ENCODE peak calls at places on chromosomes 16 and 17, in five cellular contexts. One of them, this sample, is unnamed.

GRCh38 chr16:66293932-66294331 is 72.6 kb upstream of the CDH5 start:
- DNase-seq in SK-N-SH: no peak
- DNase-seq in A549: no peak
- DNase-seq in GM12878: no peak
- DNase-seq in HepG2: no peak
- DNase-seq in this sample: no peak

GRCh38 chr16:66565051-66565450 is 1.2 kb upstream of the CMTM1 start:
- DNase-seq in SK-N-SH: no peak
- DNase-seq in GM12878: no peak
- DNase-seq in HepG2: no peak
- DNase-seq in A549: no peak
- DNase-seq in this sample: no peak

GRCh38 chr17:78684026-78684425 is 98.0 kb downstream of the CYTH1 start:
- DNase-seq in SK-N-SH: no peak
- DNase-seq in A549: no peak
- DNase-seq in GM12878: no peak
- DNase-seq in HepG2: no peak
- DNase-seq in this sample: no peak

GRCh38 chr17:4004517-4005295 is 40.5 kb upstream of the ATP2A3 start:
- DNase-seq in SK-N-SH: peak; percentile 88
- DNase-seq in A549: peak; percentile 81
- DNase-seq in GM12878: peak; percentile 5
- DNase-seq in HepG2: peak; percentile 63
- DNase-seq in this sample: no peak

GRCh38 chr17:50203589-50204345 is 2.3 kb upstream of the COL1A1 start:
- DNase-seq in A549: no peak
- DNase-seq in SK-N-SH: no peak
- DNase-seq in HepG2: no peak
- DNase-seq in GM12878: no peak
- DNase-seq in this sample: peak; percentile 96

GRCh38 chr17:81428945-81429344 is 33.7 kb downstream of the BAHCC1 start:
- DNase-seq in SK-N-SH: no peak
- DNase-seq in GM12878: no peak
- DNase-seq in HepG2: no peak
- DNase-seq in A549: no peak
- DNase-seq in this sample: no peak

GRCh38 chr17:16909472-16909871 is 62.4 kb downstream of the TNFRSF13B start:
- DNase-seq in SK-N-SH: no peak
- DNase-seq in GM12878: no peak
- DNase-seq in A549: no peak
- DNase-seq in HepG2: no peak
- DNase-seq in this sample: no peak

GRCh38 chr17:39513915-39514314 is 52.6 kb downstream of the CDK12 start:
- DNase-seq in A549: no peak
- DNase-seq in SK-N-SH: no peak
- DNase-seq in GM12878: no peak
- DNase-seq in HepG2: no peak
- DNase-seq in this sample: no peak

GRCh38 chr16:69814561-69814960 is 52.4 kb downstream of the WWP2 start:
- DNase-seq in HepG2: peak; percentile 62
- DNase-seq in GM12878: no peak
- DNase-seq in A549: no peak
- DNase-seq in SK-N-SH: no peak
- DNase-seq in this sample: no peak

GRCh38 chr16:11609474-11610120 is 22.9 kb upstream of the LITAF start:
- DNase-seq in GM12878: no peak
- DNase-seq in HepG2: no peak
- DNase-seq in SK-N-SH: no peak
- DNase-seq in A549: no peak
- DNase-seq in this sample: no peak

GRCh38 chr16:55510185-55510805 is 1.4 kb downstream of the LPCAT2 start:
- DNase-seq in SK-N-SH: no peak
- DNase-seq in GM12878: no peak
- DNase-seq in A549: no peak
- DNase-seq in HepG2: no peak
- DNase-seq in this sample: no peak

GRCh38 chr16:10325783-10326543 is 59.9 kb upstream of the ATF7IP2 start:
- DNase-seq in HepG2: no peak
- DNase-seq in GM12878: no peak
- DNase-seq in A549: no peak
- DNase-seq in SK-N-SH: no peak
- DNase-seq in this sample: no peak

GRCh38 chr16:11253009-11253994 is 2.7 kb downstream of the SOCS1 start:
- DNase-seq in A549: no peak
- DNase-seq in HepG2: no peak
- DNase-seq in SK-N-SH: no peak
- DNase-seq in GM12878: no peak
- DNase-seq in this sample: peak; percentile 84

GRCh38 chr16:48930951-48931553 is 321.1 kb upstream of the N4BP1 start:
- DNase-seq in HepG2: no peak
- DNase-seq in GM12878: no peak
- DNase-seq in SK-N-SH: no peak
- DNase-seq in A549: no peak
- DNase-seq in this sample: no peak

GRCh38 chr16:54466233-54466632 is 179.6 kb upstream of the IRX3 start:
- DNase-seq in GM12878: no peak
- DNase-seq in HepG2: no peak
- DNase-seq in A549: no peak
- DNase-seq in SK-N-SH: no peak
- DNase-seq in this sample: no peak

GRCh38 chr16:66578596-66579531 is at the start of gene CMTM2:
- DNase-seq in HepG2: no peak
- DNase-seq in SK-N-SH: no peak
- DNase-seq in GM12878: no peak
- DNase-seq in A549: no peak
- DNase-seq in this sample: no peak

GRCh38 chr16:68366062-68366461 is 55.2 kb downstream of the PRMT7 start:
- DNase-seq in SK-N-SH: no peak
- DNase-seq in A549: no peak
- DNase-seq in GM12878: no peak
- DNase-seq in HepG2: no peak
- DNase-seq in this sample: no peak

GRCh38 chr17:61416540-61417363 is 17.1 kb downstream of the TBX2 start:
- DNase-seq in SK-N-SH: peak; percentile 99
- DNase-seq in GM12878: no peak
- DNase-seq in A549: peak; percentile 93
- DNase-seq in HepG2: peak; percentile 91
- DNase-seq in this sample: peak; percentile 87

GRCh38 chr16:3266873-3267537 is 10.6 kb upstream of the MEFV start:
- DNase-seq in SK-N-SH: peak; percentile 67
- DNase-seq in GM12878: no peak
- DNase-seq in A549: peak; percentile 43
- DNase-seq in HepG2: peak; percentile 58
- DNase-seq in this sample: peak; percentile 35

GRCh38 chr17:51676691-51677487 is 416.5 kb downstream of the UTP18 start:
- DNase-seq in A549: no peak
- DNase-seq in SK-N-SH: no peak
- DNase-seq in HepG2: no peak
- DNase-seq in GM12878: no peak
- DNase-seq in this sample: no peak

GRCh38 chr16:30110661-30111060 is 2.7 kb downstream of the GDPD3 start:
- DNase-seq in GM12878: no peak
- DNase-seq in HepG2: no peak
- DNase-seq in SK-N-SH: no peak
- DNase-seq in A549: no peak
- DNase-seq in this sample: peak; percentile 21

GRCh38 chr17:81419886-81420768 is 24.9 kb downstream of the BAHCC1 start:
- DNase-seq in GM12878: no peak
- DNase-seq in A549: no peak
- DNase-seq in SK-N-SH: no peak
- DNase-seq in HepG2: no peak
- DNase-seq in this sample: no peak

GRCh38 chr17:77880702-77881450 is 77.6 kb upstream of the TNRC6C start:
- DNase-seq in SK-N-SH: peak; percentile 97
- DNase-seq in HepG2: no peak
- DNase-seq in GM12878: no peak
- DNase-seq in A549: no peak
- DNase-seq in this sample: no peak

GRCh38 chr17:40347319-40348135 is 17.0 kb downstream of the GJD3 start:
- DNase-seq in GM12878: no peak
- DNase-seq in A549: no peak
- DNase-seq in HepG2: no peak
- DNase-seq in SK-N-SH: peak; percentile 61
- DNase-seq in this sample: no peak

DNA sequence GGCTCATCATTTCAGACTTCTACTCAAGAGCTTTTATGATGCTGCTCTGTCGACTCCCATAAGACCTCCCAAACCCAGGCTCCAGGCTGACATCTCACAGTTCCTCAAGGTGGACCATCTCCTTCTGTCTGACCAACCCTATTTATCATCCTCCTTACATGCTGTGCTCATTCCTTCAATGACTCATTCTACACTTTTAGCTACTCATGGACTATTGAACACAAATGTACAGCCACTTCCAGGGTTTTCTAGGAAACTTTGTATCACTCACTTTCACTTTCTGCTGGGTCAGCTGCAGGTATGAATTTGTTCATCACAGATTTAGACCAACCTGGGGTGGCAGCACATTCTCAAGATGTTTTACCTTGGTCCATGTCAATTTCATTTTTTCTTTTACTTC is 162.4 kb upstream of the FAM20A start:
- DNase-seq in HepG2: no peak
- DNase-seq in SK-N-SH: no peak
- DNase-seq in A549: no peak
- DNase-seq in GM12878: no peak
- DNase-seq in this sample: peak; percentile 40
- H3K4me2 ChIP-seq in HepG2: no peak overlapping the region
- H3K4me2 ChIP-seq in SK-N-SH: peak overlapping the region; percentile 9
- H3K4me2 ChIP-seq in A549: no peak overlapping the region
- H3K4me2 ChIP-seq in GM12878: no peak overlapping the region
- H3K4me2 ChIP-seq in this sample: no peak overlapping the region

GRCh38 chr17:73952136-73952497 is 251.4 kb upstream of the RPL38 start:
- DNase-seq in A549: no peak
- DNase-seq in HepG2: no peak
- DNase-seq in SK-N-SH: peak; percentile 64
- DNase-seq in GM12878: no peak
- DNase-seq in this sample: no peak

GRCh38 chr17:73952498-73953205 is 250.8 kb upstream of the RPL38 start:
- DNase-seq in HepG2: no peak
- DNase-seq in A549: peak; percentile 82
- DNase-seq in SK-N-SH: peak; percentile 97
- DNase-seq in GM12878: no peak
- DNase-seq in this sample: no peak

GRCh38 chr17:73949903-73950302 is 253.6 kb upstream of the RPL38 start:
- DNase-seq in SK-N-SH: no peak
- DNase-seq in A549: no peak
- DNase-seq in HepG2: no peak
- DNase-seq in GM12878: no peak
- DNase-seq in this sample: no peak

GRCh38 chr17:73953206-73954033 is 250.1 kb upstream of the RPL38 start:
- DNase-seq in HepG2: no peak
- DNase-seq in GM12878: no peak
- DNase-seq in SK-N-SH: no peak
- DNase-seq in A549: no peak
- DNase-seq in this sample: no peak

GRCh38 chr17:73950515-73950914 is 253.0 kb upstream of the RPL38 start:
- DNase-seq in GM12878: no peak
- DNase-seq in A549: no peak
- DNase-seq in SK-N-SH: peak; percentile 50
- DNase-seq in HepG2: peak; percentile 21
- DNase-seq in this sample: no peak
- TF ChIP-seq USF2 in GM12878: no peak
- TF ChIP-seq USF2 in A549: no peak
- TF ChIP-seq USF2 in SK-N-SH: no peak
- TF ChIP-seq USF2 in HepG2: no peak
- TF ChIP-seq USF2 in this sample: no peak

GRCh38 chr16:778447-778846 is 9.7 kb downstream of the RPUSD1 start:
- DNase-seq in HepG2: no peak
- DNase-seq in GM12878: no peak
- DNase-seq in A549: no peak
- DNase-seq in SK-N-SH: no peak
- DNase-seq in this sample: no peak
- H3K4me2 ChIP-seq in HepG2: no peak overlapping the region
- H3K4me2 ChIP-seq in GM12878: no peak overlapping the region
- H3K4me2 ChIP-seq in A549: no peak overlapping the region
- H3K4me2 ChIP-seq in SK-N-SH: no peak overlapping the region
- H3K4me2 ChIP-seq in this sample: no peak overlapping the region

DNA sequence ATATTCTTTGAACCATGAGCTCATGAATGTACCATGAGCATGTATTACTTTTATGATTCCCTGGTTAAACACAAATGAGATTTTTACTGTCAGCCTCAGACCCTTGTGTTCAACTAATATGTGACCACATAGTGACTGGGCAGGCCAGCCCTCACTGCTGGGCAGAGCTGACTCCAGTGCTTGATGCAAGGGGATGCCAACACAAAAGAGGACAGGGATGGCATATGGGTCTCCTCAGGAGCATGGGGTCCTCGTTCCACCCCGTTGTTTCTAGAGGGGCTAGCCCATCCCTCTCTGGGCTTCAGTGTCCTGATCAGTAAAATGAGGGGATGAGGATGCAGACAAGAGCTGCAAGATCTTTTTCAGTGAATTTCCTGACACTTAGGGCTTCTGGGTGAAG is 19.3 kb downstream of the CFAP20 start:
- DNase-seq in HepG2: no peak
- DNase-seq in GM12878: no peak
- DNase-seq in SK-N-SH: no peak
- DNase-seq in A549: no peak
- DNase-seq in this sample: no peak
- TF ChIP-seq USF2 in HepG2: no peak
- TF ChIP-seq USF2 in GM12878: no peak
- TF ChIP-seq USF2 in SK-N-SH: no peak
- TF ChIP-seq USF2 in A549: no peak
- TF ChIP-seq USF2 in this sample: no peak

This sample was measured in IMR-90.